ENCODE peak calls at places on chromosome 22, in four cellular contexts. U is HCT116; I is astrocyte of the spinal cord; V is effector memory CD4-positive, alpha-beta T cell. Q is an unnamed sample.

GRCh38 chr22:39175127-39176066 is 22.9 kb upstream of the CBX7 start:
- DNase-seq in U (no peak), V (no peak), I (no peak), Q (no peak)

GRCh38 chr22:36026741-36027140 is 1.9 kb downstream of the RBFOX2 start:
- DNase-seq in U (no peak), V (no peak), I (peak), Q (no peak)

GRCh38 chr22:19548964-19549363 is 24.8 kb upstream of the CLDN5 start:
- DNase-seq in I (no peak), U (no peak), V (no peak), Q (no peak)

GRCh38 chr22:25775501-25775900 is 33.5 kb downstream of the MYO18B start:
- DNase-seq in V (no peak), U (no peak), I (peak), Q (no peak)

GRCh38 chr22:37491559-37492427 is 5.6 kb upstream of the MFNG start:
- DNase-seq in I (no peak), V (no peak), U (no peak), Q (no peak)

GRCh38 chr22:37849089-37849751 is at the start of gene EIF3L:
- DNase-seq in V (peak), I (peak), U (peak), Q (peak)

GRCh38 chr22:43381693-43382092 is 30.1 kb upstream of the MPPED1 start:
- DNase-seq in U (no peak), V (no peak), I (no peak), Q (no peak)

GRCh38 chr22:44003776-44004460 is 20.2 kb upstream of the PARVB start:
- DNase-seq in V (no peak), U (peak), I (no peak), Q (no peak)

GRCh38 chr22:40329021-40329456 is 17.3 kb upstream of the ADSL start:
- DNase-seq in V (no peak), I (no peak), U (no peak), Q (no peak)

GRCh38 chr22:20249797-20250354 is 18.2 kb downstream of the RTN4R start:
- DNase-seq in I (peak), V (no peak), U (no peak), Q (no peak)

GRCh38 chr22:27670701-27671412 is 130.7 kb downstream of the MN1 start:
- DNase-seq in I (no peak), U (peak), V (no peak), Q (no peak)

DNA sequence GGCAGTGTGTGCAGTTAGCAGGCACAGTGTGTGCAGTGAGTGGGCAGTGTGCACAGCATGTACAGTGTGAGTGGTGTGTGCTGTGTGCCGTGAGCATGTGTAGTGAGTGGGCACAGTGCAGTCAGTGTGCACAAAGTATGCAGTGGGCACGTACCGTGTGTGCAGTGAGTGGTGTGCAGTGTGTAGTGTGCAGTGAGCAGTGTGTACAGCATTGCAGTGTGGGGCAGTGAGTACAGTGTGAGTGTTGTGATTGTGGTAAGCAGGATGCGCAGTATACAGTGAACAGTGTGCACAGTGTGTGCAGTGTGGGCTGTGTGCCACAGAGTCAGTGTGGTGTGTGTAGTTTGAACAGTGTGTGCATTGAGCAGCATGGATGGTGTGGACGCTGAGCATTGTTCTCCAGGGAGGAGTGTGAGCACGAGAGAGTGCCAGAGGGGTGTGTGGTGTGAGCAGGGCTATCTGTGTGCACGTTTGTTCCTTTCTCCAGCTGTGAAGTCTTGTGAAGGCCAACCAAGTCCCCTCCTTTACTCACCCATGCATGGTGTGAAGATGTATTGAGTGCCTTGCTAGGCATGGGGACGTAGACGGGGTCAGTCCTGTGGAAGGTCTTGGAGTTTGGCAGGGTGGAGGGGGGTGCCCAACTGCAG is 3.1 kb downstream of the SHANK3 start:
- DNase-seq in V (no peak), I (no peak), U (no peak), Q (no peak)
- H3K4me3 ChIP-seq in V (no peak), I (no peak), U (peak), Q (peak)

GRCh38 chr22:32622762-32623147 is 148.1 kb downstream of the FBXO7 start:
- DNase-seq in I (no peak), V (no peak), U (no peak), Q (no peak)
- H3K4me3 ChIP-seq in I (no peak), V (no peak), U (no peak), Q (no peak)

GRCh38 chr22:24236656-24237055 is 8.2 kb downstream of the GGT5 start:
- DNase-seq in V (no peak), U (no peak), I (no peak), Q (no peak)
- H3K4me3 ChIP-seq in V (no peak), U (no peak), I (no peak), Q (no peak)

DNA sequence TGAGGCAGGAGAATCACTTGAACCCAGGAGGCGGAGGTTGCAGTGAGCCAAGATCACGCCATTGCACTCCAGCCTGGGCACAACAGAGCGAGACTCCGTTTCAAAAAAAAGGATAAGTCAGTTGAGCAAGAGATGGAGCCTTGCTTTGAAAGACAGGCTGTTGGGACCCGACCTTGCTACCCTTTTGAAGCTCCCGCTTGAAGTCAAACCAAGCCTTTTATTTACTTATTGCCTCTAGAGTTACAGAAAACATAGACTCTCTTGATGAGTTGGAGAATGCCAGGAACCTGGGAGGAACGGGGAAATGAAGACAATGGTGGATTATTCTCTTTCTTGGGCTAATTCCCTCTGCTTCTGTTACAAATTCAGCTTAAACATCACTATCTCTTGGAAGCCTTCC is 4.9 kb downstream of the SYN3 start:
- DNase-seq in V (no peak), U (no peak), I (no peak), Q (no peak)
- H3K4me3 ChIP-seq in V (no peak), U (no peak), I (no peak), Q (no peak)

Q was measured in iPS DF 6.9.